ENCODE peak calls at places on chromosomes 5 and 9, in eight cellular contexts. One of them, this sample, is unnamed.
A peak's percentile ranks its signal among the peaks of the same experiment; 100 is the strongest.

GRCh38 chr5:126947146-126948010 is 83.0 kb downstream of the MARCHF3 start:
- DNase-seq in keratinocyte: no peak
- DNase-seq in heart right ventricle: no peak
- DNase-seq in neural progenitor cell: no peak
- DNase-seq in endothelial cell of umbilical vein: no peak
- DNase-seq in uterus: no peak
- DNase-seq in tibial nerve: no peak
- DNase-seq in HCT116: no peak
- DNase-seq in this sample: no peak

GRCh38 chr5:37900692-37901091 is 60.9 kb upstream of the GDNF start:
- DNase-seq in heart right ventricle: peak; percentile 77
- DNase-seq in tibial nerve: peak; percentile 15
- DNase-seq in HCT116: peak; percentile 10
- DNase-seq in uterus: peak; percentile 55
- DNase-seq in neural progenitor cell: peak; percentile 5
- DNase-seq in endothelial cell of umbilical vein: peak; percentile 13
- DNase-seq in keratinocyte: no peak
- DNase-seq in this sample: no peak

GRCh38 chr9:97390791-97391406 is 21.0 kb upstream of the TDRD7 start:
- DNase-seq in uterus: no peak
- DNase-seq in tibial nerve: no peak
- DNase-seq in neural progenitor cell: no peak
- DNase-seq in endothelial cell of umbilical vein: no peak
- DNase-seq in heart right ventricle: no peak
- DNase-seq in keratinocyte: no peak
- DNase-seq in HCT116: no peak
- DNase-seq in this sample: no peak

GRCh38 chr5:139772392-139772791 is 23.2 kb upstream of the PSD2 start:
- DNase-seq in heart right ventricle: no peak
- DNase-seq in endothelial cell of umbilical vein: no peak
- DNase-seq in neural progenitor cell: no peak
- DNase-seq in HCT116: no peak
- DNase-seq in tibial nerve: no peak
- DNase-seq in uterus: no peak
- DNase-seq in keratinocyte: no peak
- DNase-seq in this sample: no peak

GRCh38 chr9:26603637-26604036 is 289.0 kb downstream of the CAAP1 start:
- DNase-seq in keratinocyte: no peak
- DNase-seq in HCT116: no peak
- DNase-seq in tibial nerve: no peak
- DNase-seq in neural progenitor cell: no peak
- DNase-seq in heart right ventricle: no peak
- DNase-seq in uterus: no peak
- DNase-seq in endothelial cell of umbilical vein: no peak
- DNase-seq in this sample: no peak

GRCh38 chr5:106116682-106117081 is 1554.1 kb downstream of the EFNA5 start:
- DNase-seq in neural progenitor cell: no peak
- DNase-seq in tibial nerve: no peak
- DNase-seq in HCT116: no peak
- DNase-seq in endothelial cell of umbilical vein: no peak
- DNase-seq in uterus: no peak
- DNase-seq in heart right ventricle: no peak
- DNase-seq in keratinocyte: no peak
- DNase-seq in this sample: no peak

GRCh38 chr5:131720714-131721113 is 76.1 kb downstream of the FNIP1 start:
- DNase-seq in neural progenitor cell: no peak
- DNase-seq in heart right ventricle: no peak
- DNase-seq in HCT116: no peak
- DNase-seq in tibial nerve: no peak
- DNase-seq in endothelial cell of umbilical vein: peak; percentile 91
- DNase-seq in keratinocyte: no peak
- DNase-seq in uterus: no peak
- DNase-seq in this sample: no peak

GRCh38 chr5:168696611-168697010 is 117.4 kb upstream of the PANK3 start:
- DNase-seq in uterus: no peak
- DNase-seq in heart right ventricle: no peak
- DNase-seq in neural progenitor cell: no peak
- DNase-seq in keratinocyte: no peak
- DNase-seq in endothelial cell of umbilical vein: no peak
- DNase-seq in HCT116: no peak
- DNase-seq in tibial nerve: no peak
- DNase-seq in this sample: no peak

GRCh38 chr5:154813736-154814135 is 36.7 kb downstream of the FAXDC2 start:
- DNase-seq in heart right ventricle: no peak
- DNase-seq in HCT116: no peak
- DNase-seq in tibial nerve: no peak
- DNase-seq in uterus: no peak
- DNase-seq in neural progenitor cell: no peak
- DNase-seq in endothelial cell of umbilical vein: no peak
- DNase-seq in keratinocyte: no peak
- DNase-seq in this sample: no peak

GRCh38 chr9:91253488-91253887 is 108.2 kb downstream of the AUH start:
- DNase-seq in neural progenitor cell: no peak
- DNase-seq in heart right ventricle: no peak
- DNase-seq in endothelial cell of umbilical vein: no peak
- DNase-seq in uterus: no peak
- DNase-seq in HCT116: peak; percentile 6
- DNase-seq in tibial nerve: no peak
- DNase-seq in keratinocyte: no peak
- DNase-seq in this sample: no peak

DNA sequence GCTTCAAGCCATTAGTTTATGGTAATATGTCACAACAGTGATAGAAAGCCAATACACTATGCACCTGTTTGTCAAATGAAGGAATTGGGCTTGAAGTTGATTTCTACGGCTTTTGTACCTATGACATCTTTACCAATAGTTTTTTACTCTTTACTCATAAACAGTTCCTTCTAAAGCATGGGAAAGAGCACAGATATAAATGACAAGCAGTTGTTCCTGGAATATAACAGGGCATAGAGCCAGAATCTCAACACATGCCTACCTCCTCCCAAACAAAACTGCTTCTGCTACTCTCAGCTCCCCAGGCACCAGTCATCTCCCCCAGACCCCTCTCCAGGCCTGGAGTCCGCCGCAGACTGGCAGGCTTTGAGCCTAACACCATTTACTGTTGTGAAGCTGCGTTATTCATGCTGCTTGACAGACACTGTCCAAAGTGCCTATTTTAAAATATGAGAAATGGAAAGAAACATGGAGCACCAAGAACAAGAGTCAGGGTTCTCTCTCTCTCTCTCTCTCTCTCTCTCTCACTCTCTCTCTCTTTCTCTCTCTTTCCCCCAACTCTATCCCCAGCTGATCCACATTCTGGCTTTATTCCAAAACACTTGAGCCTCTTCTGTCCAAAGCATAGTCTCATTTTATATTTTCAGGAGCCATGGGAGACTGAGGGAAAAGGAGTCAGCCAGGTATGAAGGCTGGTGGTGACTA is 111.6 kb downstream of the ADRB2 start:
- DNase-seq in neural progenitor cell: no peak
- DNase-seq in endothelial cell of umbilical vein: no peak
- DNase-seq in HCT116: no peak
- DNase-seq in heart right ventricle: no peak
- DNase-seq in tibial nerve: no peak
- DNase-seq in keratinocyte: no peak
- DNase-seq in uterus: no peak
- DNase-seq in this sample: no peak
- TF ChIP-seq CTCF in neural progenitor cell: no peak
- TF ChIP-seq CTCF in endothelial cell of umbilical vein: no peak
- TF ChIP-seq CTCF in HCT116: no peak
- TF ChIP-seq CTCF in heart right ventricle: no peak
- TF ChIP-seq CTCF in tibial nerve: no peak
- TF ChIP-seq CTCF in keratinocyte: no peak
- TF ChIP-seq CTCF in uterus: no peak
- TF ChIP-seq CTCF in this sample: no peak

GRCh38 chr5:17279487-17279886 is 62.1 kb downstream of the BASP1 start:
- DNase-seq in tibial nerve: no peak
- DNase-seq in HCT116: no peak
- DNase-seq in heart right ventricle: no peak
- DNase-seq in endothelial cell of umbilical vein: no peak
- DNase-seq in keratinocyte: no peak
- DNase-seq in uterus: no peak
- DNase-seq in neural progenitor cell: no peak
- DNase-seq in this sample: no peak

GRCh38 chr5:17282283-17283120 is 65.1 kb downstream of the BASP1 start:
- DNase-seq in HCT116: no peak
- DNase-seq in endothelial cell of umbilical vein: no peak
- DNase-seq in tibial nerve: no peak
- DNase-seq in heart right ventricle: no peak
- DNase-seq in uterus: no peak
- DNase-seq in neural progenitor cell: no peak
- DNase-seq in keratinocyte: no peak
- DNase-seq in this sample: no peak

GRCh38 chr5:17277907-17278306 is 60.5 kb downstream of the BASP1 start:
- DNase-seq in neural progenitor cell: no peak
- DNase-seq in endothelial cell of umbilical vein: no peak
- DNase-seq in uterus: no peak
- DNase-seq in HCT116: no peak
- DNase-seq in heart right ventricle: no peak
- DNase-seq in keratinocyte: no peak
- DNase-seq in tibial nerve: no peak
- DNase-seq in this sample: no peak

GRCh38 chr5:17278931-17279330 is 61.5 kb downstream of the BASP1 start:
- DNase-seq in heart right ventricle: no peak
- DNase-seq in uterus: no peak
- DNase-seq in tibial nerve: no peak
- DNase-seq in neural progenitor cell: no peak
- DNase-seq in HCT116: no peak
- DNase-seq in endothelial cell of umbilical vein: no peak
- DNase-seq in keratinocyte: no peak
- DNase-seq in this sample: no peak

DNA sequence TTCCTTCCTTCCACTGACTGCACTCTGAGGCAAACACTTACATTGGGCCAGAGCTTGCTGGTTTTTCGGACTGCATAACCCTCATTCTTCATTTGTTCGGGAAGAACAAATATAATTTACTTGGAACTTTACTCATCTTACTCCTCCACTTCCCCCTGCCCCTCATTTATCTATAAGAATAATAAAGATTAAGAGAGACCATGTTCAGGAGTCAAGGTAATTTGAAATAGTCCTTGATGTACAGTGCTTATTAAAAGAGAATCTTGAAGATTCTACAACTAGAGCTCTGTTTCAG is 65.6 kb downstream of the BASP1 start:
- DNase-seq in endothelial cell of umbilical vein: no peak
- DNase-seq in heart right ventricle: no peak
- DNase-seq in keratinocyte: no peak
- DNase-seq in tibial nerve: no peak
- DNase-seq in neural progenitor cell: no peak
- DNase-seq in HCT116: no peak
- DNase-seq in uterus: no peak
- DNase-seq in this sample: no peak
- H3K27ac ChIP-seq in endothelial cell of umbilical vein: no peak overlapping the region
- H3K27ac ChIP-seq in heart right ventricle: no peak overlapping the region
- H3K27ac ChIP-seq in keratinocyte: no peak overlapping the region
- H3K27ac ChIP-seq in tibial nerve: no peak overlapping the region
- H3K27ac ChIP-seq in neural progenitor cell: no peak overlapping the region
- H3K27ac ChIP-seq in HCT116: no peak overlapping the region
- H3K27ac ChIP-seq in uterus: no peak overlapping the region
- H3K27ac ChIP-seq in this sample: no peak overlapping the region

GRCh38 chr5:13698882-13699281 is 245.6 kb downstream of the DNAH5 start:
- DNase-seq in neural progenitor cell: no peak
- DNase-seq in heart right ventricle: no peak
- DNase-seq in tibial nerve: no peak
- DNase-seq in uterus: no peak
- DNase-seq in HCT116: no peak
- DNase-seq in endothelial cell of umbilical vein: no peak
- DNase-seq in keratinocyte: no peak
- DNase-seq in this sample: no peak

GRCh38 chr5:13692172-13692571 is 252.3 kb downstream of the DNAH5 start:
- DNase-seq in endothelial cell of umbilical vein: no peak
- DNase-seq in keratinocyte: no peak
- DNase-seq in heart right ventricle: no peak
- DNase-seq in uterus: no peak
- DNase-seq in neural progenitor cell: no peak
- DNase-seq in HCT116: no peak
- DNase-seq in tibial nerve: no peak
- DNase-seq in this sample: no peak

GRCh38 chr5:13695076-13695712 is 249.3 kb downstream of the DNAH5 start:
- DNase-seq in HCT116: no peak
- DNase-seq in heart right ventricle: no peak
- DNase-seq in endothelial cell of umbilical vein: no peak
- DNase-seq in tibial nerve: no peak
- DNase-seq in uterus: no peak
- DNase-seq in neural progenitor cell: no peak
- DNase-seq in keratinocyte: no peak
- DNase-seq in this sample: no peak
- TF ChIP-seq CTCF in HCT116: no peak
- TF ChIP-seq CTCF in heart right ventricle: no peak
- TF ChIP-seq CTCF in endothelial cell of umbilical vein: no peak
- TF ChIP-seq CTCF in tibial nerve: no peak
- TF ChIP-seq CTCF in uterus: no peak
- TF ChIP-seq CTCF in neural progenitor cell: no peak
- TF ChIP-seq CTCF in keratinocyte: no peak
- TF ChIP-seq CTCF in this sample: no peak

DNA sequence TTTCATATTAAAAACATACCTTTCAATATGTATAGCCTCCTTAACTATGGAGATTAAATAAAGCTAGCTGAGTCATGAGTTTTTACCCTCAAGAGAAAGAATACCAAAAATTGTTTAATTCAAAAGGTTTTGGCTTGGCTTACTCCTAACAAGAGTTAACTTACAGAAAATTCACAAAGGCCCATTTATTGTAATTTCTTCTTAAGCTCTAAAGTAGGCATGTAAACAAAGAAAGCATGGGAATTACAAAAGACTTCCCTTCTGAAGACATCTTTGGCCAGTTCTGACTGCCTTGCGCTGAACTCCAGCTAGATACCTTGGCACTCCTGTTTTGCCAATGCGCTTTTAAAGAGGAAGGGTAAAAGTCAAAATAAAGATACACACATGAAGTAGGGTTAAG is 28.2 kb downstream of the PUM3 start:
- DNase-seq in tibial nerve: no peak
- DNase-seq in keratinocyte: no peak
- DNase-seq in endothelial cell of umbilical vein: no peak
- DNase-seq in HCT116: no peak
- DNase-seq in uterus: no peak
- DNase-seq in heart right ventricle: no peak
- DNase-seq in neural progenitor cell: no peak
- DNase-seq in this sample: no peak
- H3K27ac ChIP-seq in tibial nerve: peak overlapping the region; percentile 61
- H3K27ac ChIP-seq in keratinocyte: no peak overlapping the region
- H3K27ac ChIP-seq in endothelial cell of umbilical vein: no peak overlapping the region
- H3K27ac ChIP-seq in HCT116: no peak overlapping the region
- H3K27ac ChIP-seq in uterus: no peak overlapping the region
- H3K27ac ChIP-seq in heart right ventricle: peak overlapping the region; percentile 86
- H3K27ac ChIP-seq in neural progenitor cell: peak overlapping the region; percentile 13
- H3K27ac ChIP-seq in this sample: no peak overlapping the region

GRCh38 chr5:64594601-64595518 is 89.0 kb downstream of the RGS7BP start:
- DNase-seq in heart right ventricle: no peak
- DNase-seq in neural progenitor cell: peak; percentile 78
- DNase-seq in keratinocyte: no peak
- DNase-seq in tibial nerve: no peak
- DNase-seq in HCT116: no peak
- DNase-seq in uterus: no peak
- DNase-seq in endothelial cell of umbilical vein: peak; percentile 19
- DNase-seq in this sample: no peak
- TF ChIP-seq CTCF in heart right ventricle: peak; percentile 58
- TF ChIP-seq CTCF in neural progenitor cell: peak; percentile 74
- TF ChIP-seq CTCF in keratinocyte: no peak
- TF ChIP-seq CTCF in tibial nerve: no peak
- TF ChIP-seq CTCF in HCT116: peak; percentile 49
- TF ChIP-seq CTCF in uterus: no peak
- TF ChIP-seq CTCF in endothelial cell of umbilical vein: peak; percentile 30
- TF ChIP-seq CTCF in this sample: peak; percentile 22

GRCh38 chr9:73133921-73134407 is 17.7 kb upstream of the ANXA1 start:
- DNase-seq in uterus: no peak
- DNase-seq in keratinocyte: no peak
- DNase-seq in neural progenitor cell: no peak
- DNase-seq in endothelial cell of umbilical vein: no peak
- DNase-seq in tibial nerve: no peak
- DNase-seq in heart right ventricle: no peak
- DNase-seq in HCT116: no peak
- DNase-seq in this sample: no peak
- H3K27ac ChIP-seq in uterus: no peak overlapping the region
- H3K27ac ChIP-seq in keratinocyte: peak overlapping the region; percentile 94
- H3K27ac ChIP-seq in neural progenitor cell: no peak overlapping the region
- H3K27ac ChIP-seq in endothelial cell of umbilical vein: peak overlapping the region; percentile 13
- H3K27ac ChIP-seq in tibial nerve: peak overlapping the region; percentile 95
- H3K27ac ChIP-seq in heart right ventricle: peak overlapping the region; percentile 5
- H3K27ac ChIP-seq in HCT116: no peak overlapping the region
- H3K27ac ChIP-seq in this sample: peak overlapping the region; percentile 44